ENCODE peak calls at places on chromosome 2, in nine cellular contexts. V is SHP77, L is left ventricle myocardium inferior, Q is substantia nigra, J is brain microvascular endothelial cell, I is glutamatergic neuron, U is cortex of kidney, H is WTC11, N is H9. K is an unnamed sample.
A peak's percentile ranks its signal among the peaks of the same experiment; 100 is the strongest.

GRCh38 chr2:71665168-71666093 is 212.1 kb downstream of the DYSF start:
- DNase-seq in I (no peak), N (peak; percentile 20), L (no peak), H (no peak), Q (no peak), V (no peak), U (no peak), J (no peak), K (no peak)

GRCh38 chr2:28545590-28546195 is 49.8 kb downstream of the PLB1 start:
- DNase-seq in L (no peak), N (no peak), H (no peak), I (no peak), V (no peak), J (no peak), U (no peak), Q (no peak), K (no peak)

GRCh38 chr2:98444436-98445166 is at the start of gene INPP4A:
- DNase-seq in U (no peak), Q (peak; percentile 41), I (peak; percentile 89), V (peak; percentile 76), J (no peak), H (peak; percentile 83), L (peak; percentile 80), N (peak; percentile 86), K (peak; percentile 91)

GRCh38 chr2:43220982-43221659 is 5.3 kb downstream of the ZFP36L2 start:
- DNase-seq in L (peak; percentile 78), Q (peak; percentile 10), N (peak; percentile 69), U (no peak), I (peak; percentile 70), H (peak; percentile 62), J (peak; percentile 55), V (peak; percentile 35), K (peak; percentile 86)

GRCh38 chr2:167863377-167863776 is 384.0 kb downstream of the STK39 start:
- DNase-seq in L (no peak), U (no peak), H (no peak), Q (no peak), I (no peak), V (no peak), J (no peak), N (no peak), K (no peak)

GRCh38 chr2:169867579-169867978 is 40.3 kb downstream of the UBR3 start:
- DNase-seq in I (no peak), V (no peak), U (no peak), H (no peak), Q (no peak), N (no peak), J (no peak), L (no peak), K (no peak)

GRCh38 chr2:164852086-164852485 is 10.5 kb upstream of the COBLL1 start:
- DNase-seq in H (no peak), J (no peak), L (no peak), V (no peak), Q (no peak), N (no peak), I (no peak), U (no peak), K (no peak)

GRCh38 chr2:44952143-44952805 is 10.8 kb downstream of the SIX3 start:
- DNase-seq in N (peak; percentile 84), I (peak; percentile 90), J (peak; percentile 47), Q (no peak), H (peak; percentile 81), U (no peak), V (peak; percentile 64), L (no peak), K (peak; percentile 88)

GRCh38 chr2:29397743-29398142 is 282.5 kb downstream of the CLIP4 start:
- DNase-seq in N (no peak), H (no peak), I (no peak), V (no peak), Q (no peak), J (no peak), U (no peak), L (no peak), K (no peak)

K was measured in mesendoderm.